ENCODE peak calls at places on chromosome 14, in seven cellular contexts. K is activated CD4-positive, alpha-beta T cell treated with anti-CD3 and anti-CD28 coated beads for 36 hours; U is body of pancreas; A is stimulated activated CD4-positive, alpha-beta T cell treated with anti-CD3 and anti-CD28 coated beads, Interleukin-1b, Interleukin-23, amount 100 ng/mL, for 24 hours; N is HFF-Myc; R is ELF-1; L is Caki2. X is an unnamed sample.
A peak's percentile ranks its signal among the peaks of the same experiment; 100 is the strongest.

GRCh38 chr14:39762576-39763401 is 330.6 kb upstream of the FBXO33 start:
- DNase-seq in R (peak; percentile 61), K (peak; percentile 16), L (no peak), U (no peak), N (no peak), A (no peak), X (no peak)

GRCh38 chr14:60670994-60671393 is 21.7 kb upstream of the SIX1 start:
- DNase-seq in R (no peak), L (no peak), U (no peak), K (no peak), A (no peak), N (no peak), X (no peak)

GRCh38 chr14:28577711-28578131 is 188.9 kb upstream of the FOXG1 start:
- DNase-seq in K (no peak), L (no peak), N (no peak), R (no peak), A (no peak), U (no peak), X (no peak)

GRCh38 chr14:99653618-99654017 is 8.7 kb downstream of the HHIPL1 start:
- DNase-seq in A (no peak), K (no peak), N (no peak), L (no peak), U (no peak), R (no peak), X (no peak)

GRCh38 chr14:104106471-104106991 is 21.0 kb downstream of the ASPG start:
- DNase-seq in U (no peak), R (no peak), N (no peak), K (peak; percentile 3), A (no peak), L (no peak), X (no peak)

GRCh38 chr14:105394714-105395537 is 3.4 kb upstream of the TEX22 start:
- DNase-seq in K (no peak), R (no peak), U (no peak), N (no peak), A (no peak), L (no peak), X (no peak)

GRCh38 chr14:50082308-50082742 is 34.0 kb downstream of the VCPKMT start:
- DNase-seq in N (no peak), A (no peak), K (peak; percentile 74), R (no peak), L (no peak), U (no peak), X (no peak)

GRCh38 chr14:92426237-92426636 is 87.3 kb upstream of the RIN3 start:
- DNase-seq in L (no peak), A (no peak), N (no peak), K (no peak), R (no peak), U (no peak), X (no peak)

GRCh38 chr14:31945074-31945613 is 132.0 kb upstream of the ARHGAP5 start:
- DNase-seq in A (no peak), L (no peak), N (no peak), R (no peak), K (peak; percentile 11), U (no peak), X (no peak)

GRCh38 chr14:104080557-104081492 is 4.7 kb upstream of the ASPG start:
- DNase-seq in U (peak; percentile 11), A (no peak), K (no peak), N (no peak), R (no peak), L (no peak), X (no peak)

GRCh38 chr14:102430212-102430908 is 67.6 kb downstream of the TECPR2 start:
- DNase-seq in K (no peak), A (no peak), R (no peak), U (no peak), N (peak; percentile 3), L (no peak), X (no peak)

GRCh38 chr14:35051796-35052195 is 5.7 kb downstream of the FAM177A1 start:
- DNase-seq in N (no peak), U (no peak), A (no peak), L (peak; percentile 58), R (no peak), K (no peak), X (no peak)

GRCh38 chr14:94320243-94320642 is 2.9 kb downstream of the SERPINA6 start:
- DNase-seq in K (no peak), U (no peak), R (no peak), A (no peak), L (peak; percentile 68), N (no peak), X (no peak)

GRCh38 chr14:96790211-96790610 is 7.0 kb upstream of the VRK1 start:
- DNase-seq in R (no peak), A (no peak), U (no peak), K (no peak), L (no peak), N (no peak), X (no peak)

X was measured in Panc1.